ENCODE peak calls at places on chromosome 18, in ten cellular contexts. Q is Panc1; N is PC-9; O is astrocyte; Y is esophagus squamous epithelium; S is A549; E is adipocyte; C is CD4-positive, CD25-positive, alpha-beta regulatory T cell; X is neural progenitor cell; J is neuronal stem cell. T is an unnamed sample.

GRCh38 chr18:10565835-10566234 is 40.0 kb downstream of the NAPG start:
- DNase-seq in E (no peak), N (no peak), Y (no peak), Q (no peak), J (no peak), X (no peak), S (no peak), O (no peak), C (no peak), T (no peak)

GRCh38 chr18:61820842-61821241 is 72.0 kb downstream of the RNF152 start:
- DNase-seq in C (no peak), Y (no peak), S (no peak), O (no peak), J (no peak), X (no peak), E (no peak), N (no peak), Q (no peak), T (no peak)

GRCh38 chr18:57791192-57791591 is 11.9 kb downstream of the ATP8B1 start:
- DNase-seq in S (no peak), N (no peak), E (no peak), Q (no peak), X (no peak), C (no peak), Y (no peak), O (no peak), J (no peak), T (no peak)

GRCh38 chr18:62131305-62131909 is 55.4 kb downstream of the PIGN start:
- DNase-seq in C (peak; percentile 66), Y (no peak), S (peak; percentile 50), E (peak; percentile 90), X (peak; percentile 76), O (peak; percentile 28), N (peak; percentile 41), J (peak; percentile 58), Q (peak; percentile 10), T (peak; percentile 55)

GRCh38 chr18:31105733-31106132 is 3.5 kb upstream of the DSC2 start:
- DNase-seq in Q (no peak), O (no peak), X (no peak), N (no peak), Y (no peak), C (no peak), E (no peak), J (no peak), S (no peak), T (no peak)

GRCh38 chr18:30175621-30176225 is 866.8 kb downstream of the DSC3 start:
- DNase-seq in C (no peak), S (no peak), X (no peak), J (no peak), Q (no peak), E (no peak), Y (no peak), N (no peak), O (no peak), T (no peak)

GRCh38 chr18:36152781-36153180 is 23.1 kb downstream of the ELP2 start:
- DNase-seq in Y (no peak), S (no peak), E (no peak), X (no peak), O (peak; percentile 59), C (no peak), N (no peak), Q (no peak), J (no peak), T (no peak)

GRCh38 chr18:40962784-40963183 is 992.2 kb upstream of the PIK3C3 start:
- DNase-seq in O (peak; percentile 18), J (no peak), S (no peak), C (no peak), Q (no peak), E (peak; percentile 15), Y (no peak), X (no peak), N (no peak), T (no peak)

GRCh38 chr18:74899554-74899953 is 301.9 kb downstream of the ZNF407 start:
- DNase-seq in O (no peak), N (no peak), S (no peak), Y (no peak), J (no peak), C (no peak), X (no peak), E (no peak), Q (no peak), T (peak; percentile 27)

GRCh38 chr18:2471523-2471922 is 99.8 kb downstream of the METTL4 start:
- DNase-seq in J (no peak), N (no peak), S (peak; percentile 9), O (no peak), C (no peak), Q (no peak), E (no peak), Y (no peak), X (no peak), T (no peak)

GRCh38 chr18:65737346-65737745 is 13.5 kb upstream of the CDH7 start:
- DNase-seq in S (no peak), Y (no peak), E (no peak), C (no peak), Q (no peak), J (no peak), N (no peak), O (no peak), X (peak; percentile 21), T (no peak)

GRCh38 chr18:46583711-46584110 is 73.3 kb downstream of the LOXHD1 start:
- DNase-seq in O (no peak), C (no peak), N (no peak), E (no peak), Y (no peak), J (no peak), X (no peak), S (no peak), Q (no peak), T (no peak)

GRCh38 chr18:9453273-9453672 is 22.0 kb upstream of the RALBP1 start:
- DNase-seq in Y (no peak), O (no peak), N (no peak), S (no peak), X (no peak), C (no peak), E (peak; percentile 39), Q (no peak), J (no peak), T (no peak)

GRCh38 chr18:29912351-29912750 is 1130.2 kb downstream of the DSC3 start:
- DNase-seq in O (no peak), N (no peak), Q (no peak), E (no peak), C (no peak), S (no peak), X (no peak), Y (no peak), J (no peak), T (no peak)

GRCh38 chr18:66872277-66872676 is 268.4 kb upstream of the CDH19 start:
- DNase-seq in O (peak; percentile 6), N (no peak), C (no peak), S (peak; percentile 18), Q (no peak), J (no peak), X (no peak), E (peak; percentile 14), Y (no peak), T (no peak)

GRCh38 chr18:63987743-63988142 is 17.9 kb downstream of the SERPINB8 start:
- DNase-seq in S (no peak), E (no peak), X (no peak), C (no peak), Q (no peak), Y (no peak), N (no peak), O (no peak), J (no peak), T (no peak)

GRCh38 chr18:2881490-2882195 is 34.8 kb downstream of the EMILIN2 start:
- DNase-seq in X (no peak), O (peak; percentile 80), Y (no peak), S (no peak), E (peak; percentile 86), N (no peak), Q (no peak), C (no peak), J (no peak), T (peak; percentile 57)

GRCh38 chr18:11154369-11154982 is 5.1 kb upstream of the PIEZO2 start:
- DNase-seq in N (peak; percentile 49), C (no peak), Q (peak; percentile 15), Y (no peak), E (peak; percentile 86), O (peak; percentile 27), S (peak; percentile 42), J (peak; percentile 40), X (peak; percentile 59), T (no peak)

GRCh38 chr18:38586327-38586726 is 1020.7 kb upstream of the CELF4 start:
- DNase-seq in N (no peak), O (no peak), X (no peak), E (no peak), Y (no peak), Q (no peak), C (no peak), J (no peak), S (no peak), T (no peak)

DNA sequence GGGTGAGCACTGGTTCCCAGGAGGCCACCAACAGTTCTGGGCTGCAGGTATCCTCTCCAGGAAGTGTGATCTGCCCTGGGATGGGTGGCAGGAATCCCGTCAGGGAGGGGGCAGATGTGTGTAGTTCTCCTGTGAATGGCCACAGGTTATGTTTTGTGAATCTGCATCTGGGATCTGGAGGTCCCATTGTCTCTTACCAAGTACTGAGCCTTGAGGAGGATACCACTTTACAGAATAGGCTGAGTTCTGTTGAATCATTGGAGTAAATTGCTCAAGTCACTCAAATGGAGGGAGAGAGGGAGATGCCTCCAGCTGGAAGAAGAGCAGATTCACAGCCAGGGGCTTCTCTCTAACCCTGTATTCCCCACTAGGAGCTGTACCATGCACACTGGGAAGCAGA is 168.2 kb downstream of the ANKRD30B start:
- DNase-seq in Q (no peak), C (no peak), Y (no peak), S (no peak), E (no peak), J (no peak), X (no peak), O (no peak), N (no peak), T (no peak)
- H3K9me3 ChIP-seq in Q (no peaks in the 10 kb centered on the region), C (no peaks in the 10 kb centered on the region), Y (peaks cover 12% of the 10 kb centered on the region), S (no peaks in the 10 kb centered on the region), E (no peaks in the 10 kb centered on the region), J (peaks cover 33% of the 10 kb centered on the region), X (peaks cover 10% of the 10 kb centered on the region), O (peaks cover 20% of the 10 kb centered on the region), N (no peaks in the 10 kb centered on the region), T (no peaks in the 10 kb centered on the region)

GRCh38 chr18:44715245-44715644 is 34.6 kb downstream of the SETBP1 start:
- DNase-seq in N (no peak), O (peak; percentile 78), S (no peak), Q (no peak), C (no peak), J (no peak), X (peak; percentile 61), Y (no peak), E (peak; percentile 93), T (no peak)
- H3K4me1 ChIP-seq in N (peaks cover 15% of the 10 kb centered on the region), O (peaks cover 14% of the 10 kb centered on the region), S (no peaks in the 10 kb centered on the region), Q (no peaks in the 10 kb centered on the region), C (no peaks in the 10 kb centered on the region), J (peaks cover 14% of the 10 kb centered on the region), X (peaks cover 30% of the 10 kb centered on the region), Y (peaks cover 24% of the 10 kb centered on the region), E (peaks cover 30% of the 10 kb centered on the region), T (peaks cover 27% of the 10 kb centered on the region)

GRCh38 chr18:6096747-6097146 is 201.4 kb upstream of the TMEM200C start:
- DNase-seq in C (no peak), Y (no peak), Q (no peak), J (no peak), S (no peak), N (no peak), O (no peak), X (peak; percentile 49), E (no peak), T (no peak)
- H3K9me3 ChIP-seq in C (no peaks in the 10 kb centered on the region), Y (no peaks in the 10 kb centered on the region), Q (no peaks in the 10 kb centered on the region), J (no peaks in the 10 kb centered on the region), S (no peaks in the 10 kb centered on the region), N (no peaks in the 10 kb centered on the region), O (no peaks in the 10 kb centered on the region), X (no peaks in the 10 kb centered on the region), E (no peaks in the 10 kb centered on the region), T (no peaks in the 10 kb centered on the region)

GRCh38 chr18:79515944-79516351 is 120.2 kb downstream of the NFATC1 start:
- DNase-seq in C (no peak), X (no peak), N (no peak), S (no peak), Q (no peak), Y (no peak), O (no peak), E (no peak), J (no peak), T (peak; percentile 12)
- H3K4me1 ChIP-seq in C (peaks cover 33% of the 10 kb centered on the region), X (no peaks in the 10 kb centered on the region), N (no peaks in the 10 kb centered on the region), S (no peaks in the 10 kb centered on the region), Q (no peaks in the 10 kb centered on the region), Y (no peaks in the 10 kb centered on the region), O (no peaks in the 10 kb centered on the region), E (no peaks in the 10 kb centered on the region), J (no peaks in the 10 kb centered on the region), T (no peaks in the 10 kb centered on the region)